ENCODE peak calls at places on chromosomes 6 and 20, in six cellular contexts. One of them, this sample, is unnamed.

GRCh38 chr6:147046131-147046530 is 158.1 kb upstream of the STXBP5 start:
- DNase-seq in ascending aorta: no peak
- DNase-seq in neural crest cell: no peak
- DNase-seq in activated CD4-positive, CD25-positive, alpha-beta regulatory T cell treated with anti-CD3 and anti-CD28 coated beads, Interleukin-2, amount 50 U/mL, for 72 hours: no peak
- DNase-seq in CD8-positive, alpha-beta memory T cell: no peak
- DNase-seq in CD4-positive, CD25-positive, alpha-beta regulatory T cell: no peak
- DNase-seq in this sample: no peak

GRCh38 chr6:57305754-57306153 is 11.7 kb upstream of the PRIM2 start:
- DNase-seq in CD4-positive, CD25-positive, alpha-beta regulatory T cell: no peak
- DNase-seq in ascending aorta: no peak
- DNase-seq in CD8-positive, alpha-beta memory T cell: no peak
- DNase-seq in activated CD4-positive, CD25-positive, alpha-beta regulatory T cell treated with anti-CD3 and anti-CD28 coated beads, Interleukin-2, amount 50 U/mL, for 72 hours: no peak
- DNase-seq in neural crest cell: no peak
- DNase-seq in this sample: no peak

GRCh38 chr6:51513891-51514290 is 573.5 kb downstream of the PKHD1 start:
- DNase-seq in CD4-positive, CD25-positive, alpha-beta regulatory T cell: no peak
- DNase-seq in CD8-positive, alpha-beta memory T cell: no peak
- DNase-seq in neural crest cell: no peak
- DNase-seq in activated CD4-positive, CD25-positive, alpha-beta regulatory T cell treated with anti-CD3 and anti-CD28 coated beads, Interleukin-2, amount 50 U/mL, for 72 hours: no peak
- DNase-seq in ascending aorta: no peak
- DNase-seq in this sample: no peak

GRCh38 chr20:17969276-17969883 is 562 bp downstream of the MGME1 start:
- DNase-seq in CD4-positive, CD25-positive, alpha-beta regulatory T cell: peak; percentile 67
- DNase-seq in activated CD4-positive, CD25-positive, alpha-beta regulatory T cell treated with anti-CD3 and anti-CD28 coated beads, Interleukin-2, amount 50 U/mL, for 72 hours: no peak
- DNase-seq in CD8-positive, alpha-beta memory T cell: peak; percentile 50
- DNase-seq in neural crest cell: no peak
- DNase-seq in ascending aorta: no peak
- DNase-seq in this sample: peak; percentile 60

GRCh38 chr6:161444464-161444863 is 170.6 kb upstream of the AGPAT4 start:
- DNase-seq in neural crest cell: peak; percentile 21
- DNase-seq in activated CD4-positive, CD25-positive, alpha-beta regulatory T cell treated with anti-CD3 and anti-CD28 coated beads, Interleukin-2, amount 50 U/mL, for 72 hours: no peak
- DNase-seq in CD8-positive, alpha-beta memory T cell: no peak
- DNase-seq in CD4-positive, CD25-positive, alpha-beta regulatory T cell: peak; percentile 25
- DNase-seq in ascending aorta: no peak
- DNase-seq in this sample: peak; percentile 11

GRCh38 chr20:1987826-1988225 is 6.0 kb downstream of the PDYN start:
- DNase-seq in ascending aorta: no peak
- DNase-seq in CD4-positive, CD25-positive, alpha-beta regulatory T cell: no peak
- DNase-seq in CD8-positive, alpha-beta memory T cell: no peak
- DNase-seq in activated CD4-positive, CD25-positive, alpha-beta regulatory T cell treated with anti-CD3 and anti-CD28 coated beads, Interleukin-2, amount 50 U/mL, for 72 hours: no peak
- DNase-seq in neural crest cell: no peak
- DNase-seq in this sample: peak; percentile 39

GRCh38 chr20:32462900-32463641 is 104.9 kb downstream of the ASXL1 start:
- DNase-seq in activated CD4-positive, CD25-positive, alpha-beta regulatory T cell treated with anti-CD3 and anti-CD28 coated beads, Interleukin-2, amount 50 U/mL, for 72 hours: no peak
- DNase-seq in ascending aorta: no peak
- DNase-seq in CD4-positive, CD25-positive, alpha-beta regulatory T cell: no peak
- DNase-seq in neural crest cell: no peak
- DNase-seq in CD8-positive, alpha-beta memory T cell: no peak
- DNase-seq in this sample: no peak

GRCh38 chr6:50030777-50031562 is 9.2 kb upstream of the DEFB110 start:
- DNase-seq in CD4-positive, CD25-positive, alpha-beta regulatory T cell: no peak
- DNase-seq in activated CD4-positive, CD25-positive, alpha-beta regulatory T cell treated with anti-CD3 and anti-CD28 coated beads, Interleukin-2, amount 50 U/mL, for 72 hours: no peak
- DNase-seq in CD8-positive, alpha-beta memory T cell: no peak
- DNase-seq in neural crest cell: peak; percentile 29
- DNase-seq in ascending aorta: no peak
- DNase-seq in this sample: no peak

GRCh38 chr20:59258103-59258705 is 42.2 kb upstream of the EDN3 start:
- DNase-seq in ascending aorta: no peak
- DNase-seq in CD4-positive, CD25-positive, alpha-beta regulatory T cell: peak; percentile 62
- DNase-seq in activated CD4-positive, CD25-positive, alpha-beta regulatory T cell treated with anti-CD3 and anti-CD28 coated beads, Interleukin-2, amount 50 U/mL, for 72 hours: no peak
- DNase-seq in neural crest cell: no peak
- DNase-seq in CD8-positive, alpha-beta memory T cell: no peak
- DNase-seq in this sample: no peak

GRCh38 chr6:81750201-81750600 is 2.3 kb downstream of the TENT5A start:
- DNase-seq in ascending aorta: no peak
- DNase-seq in activated CD4-positive, CD25-positive, alpha-beta regulatory T cell treated with anti-CD3 and anti-CD28 coated beads, Interleukin-2, amount 50 U/mL, for 72 hours: no peak
- DNase-seq in CD4-positive, CD25-positive, alpha-beta regulatory T cell: no peak
- DNase-seq in CD8-positive, alpha-beta memory T cell: no peak
- DNase-seq in neural crest cell: no peak
- DNase-seq in this sample: no peak

GRCh38 chr6:11806561-11807317 is 28.1 kb upstream of the ADTRP start:
- DNase-seq in ascending aorta: no peak
- DNase-seq in CD4-positive, CD25-positive, alpha-beta regulatory T cell: peak; percentile 46
- DNase-seq in CD8-positive, alpha-beta memory T cell: no peak
- DNase-seq in activated CD4-positive, CD25-positive, alpha-beta regulatory T cell treated with anti-CD3 and anti-CD28 coated beads, Interleukin-2, amount 50 U/mL, for 72 hours: no peak
- DNase-seq in neural crest cell: no peak
- DNase-seq in this sample: no peak

GRCh38 chr6:18503588-18504231 is 116.6 kb downstream of the RNF144B start:
- DNase-seq in neural crest cell: peak; percentile 41
- DNase-seq in CD4-positive, CD25-positive, alpha-beta regulatory T cell: peak; percentile 44
- DNase-seq in CD8-positive, alpha-beta memory T cell: no peak
- DNase-seq in activated CD4-positive, CD25-positive, alpha-beta regulatory T cell treated with anti-CD3 and anti-CD28 coated beads, Interleukin-2, amount 50 U/mL, for 72 hours: no peak
- DNase-seq in ascending aorta: peak; percentile 78
- DNase-seq in this sample: peak; percentile 67

GRCh38 chr6:88365656-88366055 is 199.5 kb upstream of the CNR1 start:
- DNase-seq in activated CD4-positive, CD25-positive, alpha-beta regulatory T cell treated with anti-CD3 and anti-CD28 coated beads, Interleukin-2, amount 50 U/mL, for 72 hours: no peak
- DNase-seq in neural crest cell: no peak
- DNase-seq in CD4-positive, CD25-positive, alpha-beta regulatory T cell: no peak
- DNase-seq in ascending aorta: no peak
- DNase-seq in CD8-positive, alpha-beta memory T cell: no peak
- DNase-seq in this sample: no peak

GRCh38 chr20:24144371-24144770 is 155.8 kb upstream of the GGTLC1 start:
- DNase-seq in CD8-positive, alpha-beta memory T cell: no peak
- DNase-seq in CD4-positive, CD25-positive, alpha-beta regulatory T cell: no peak
- DNase-seq in ascending aorta: no peak
- DNase-seq in neural crest cell: no peak
- DNase-seq in activated CD4-positive, CD25-positive, alpha-beta regulatory T cell treated with anti-CD3 and anti-CD28 coated beads, Interleukin-2, amount 50 U/mL, for 72 hours: no peak
- DNase-seq in this sample: no peak

GRCh38 chr20:37734228-37734980 is 40.6 kb downstream of the CTNNBL1 start:
- DNase-seq in ascending aorta: no peak
- DNase-seq in neural crest cell: no peak
- DNase-seq in activated CD4-positive, CD25-positive, alpha-beta regulatory T cell treated with anti-CD3 and anti-CD28 coated beads, Interleukin-2, amount 50 U/mL, for 72 hours: no peak
- DNase-seq in CD4-positive, CD25-positive, alpha-beta regulatory T cell: no peak
- DNase-seq in CD8-positive, alpha-beta memory T cell: no peak
- DNase-seq in this sample: no peak

GRCh38 chr6:137216875-137217553 is 2.2 kb downstream of the IFNGR1 start:
- DNase-seq in neural crest cell: no peak
- DNase-seq in CD4-positive, CD25-positive, alpha-beta regulatory T cell: no peak
- DNase-seq in activated CD4-positive, CD25-positive, alpha-beta regulatory T cell treated with anti-CD3 and anti-CD28 coated beads, Interleukin-2, amount 50 U/mL, for 72 hours: no peak
- DNase-seq in CD8-positive, alpha-beta memory T cell: no peak
- DNase-seq in ascending aorta: no peak
- DNase-seq in this sample: no peak

GRCh38 chr6:110041149-110041548 is 63.0 kb downstream of the GPR6 start:
- DNase-seq in CD4-positive, CD25-positive, alpha-beta regulatory T cell: no peak
- DNase-seq in CD8-positive, alpha-beta memory T cell: no peak
- DNase-seq in ascending aorta: no peak
- DNase-seq in neural crest cell: no peak
- DNase-seq in activated CD4-positive, CD25-positive, alpha-beta regulatory T cell treated with anti-CD3 and anti-CD28 coated beads, Interleukin-2, amount 50 U/mL, for 72 hours: no peak
- DNase-seq in this sample: no peak

GRCh38 chr6:968791-969190 is 275.9 kb upstream of the EXOC2 start:
- DNase-seq in CD8-positive, alpha-beta memory T cell: no peak
- DNase-seq in activated CD4-positive, CD25-positive, alpha-beta regulatory T cell treated with anti-CD3 and anti-CD28 coated beads, Interleukin-2, amount 50 U/mL, for 72 hours: no peak
- DNase-seq in ascending aorta: no peak
- DNase-seq in CD4-positive, CD25-positive, alpha-beta regulatory T cell: no peak
- DNase-seq in neural crest cell: no peak
- DNase-seq in this sample: no peak

GRCh38 chr6:159106627-159107241 is 61.9 kb upstream of the TAGAP start:
- DNase-seq in CD4-positive, CD25-positive, alpha-beta regulatory T cell: peak; percentile 97
- DNase-seq in CD8-positive, alpha-beta memory T cell: peak; percentile 75
- DNase-seq in ascending aorta: no peak
- DNase-seq in neural crest cell: peak; percentile 21
- DNase-seq in activated CD4-positive, CD25-positive, alpha-beta regulatory T cell treated with anti-CD3 and anti-CD28 coated beads, Interleukin-2, amount 50 U/mL, for 72 hours: peak; percentile 92
- DNase-seq in this sample: peak; percentile 6

GRCh38 chr20:44370639-44371218 is 15.2 kb downstream of the HNF4A start:
- DNase-seq in activated CD4-positive, CD25-positive, alpha-beta regulatory T cell treated with anti-CD3 and anti-CD28 coated beads, Interleukin-2, amount 50 U/mL, for 72 hours: no peak
- DNase-seq in CD8-positive, alpha-beta memory T cell: no peak
- DNase-seq in ascending aorta: no peak
- DNase-seq in CD4-positive, CD25-positive, alpha-beta regulatory T cell: no peak
- DNase-seq in neural crest cell: no peak
- DNase-seq in this sample: no peak

GRCh38 chr20:840858-841567 is 7.5 kb downstream of the FAM110A start:
- DNase-seq in CD8-positive, alpha-beta memory T cell: no peak
- DNase-seq in ascending aorta: no peak
- DNase-seq in neural crest cell: no peak
- DNase-seq in activated CD4-positive, CD25-positive, alpha-beta regulatory T cell treated with anti-CD3 and anti-CD28 coated beads, Interleukin-2, amount 50 U/mL, for 72 hours: peak; percentile 48
- DNase-seq in CD4-positive, CD25-positive, alpha-beta regulatory T cell: no peak
- DNase-seq in this sample: peak; percentile 29

GRCh38 chr6:164345856-164346496 is 931.5 kb downstream of the QKI start:
- DNase-seq in ascending aorta: no peak
- DNase-seq in activated CD4-positive, CD25-positive, alpha-beta regulatory T cell treated with anti-CD3 and anti-CD28 coated beads, Interleukin-2, amount 50 U/mL, for 72 hours: no peak
- DNase-seq in neural crest cell: no peak
- DNase-seq in CD8-positive, alpha-beta memory T cell: no peak
- DNase-seq in CD4-positive, CD25-positive, alpha-beta regulatory T cell: no peak
- DNase-seq in this sample: no peak

GRCh38 chr6:29679962-29680361 is 990 bp downstream of the ZFP57 start:
- DNase-seq in CD8-positive, alpha-beta memory T cell: no peak
- DNase-seq in activated CD4-positive, CD25-positive, alpha-beta regulatory T cell treated with anti-CD3 and anti-CD28 coated beads, Interleukin-2, amount 50 U/mL, for 72 hours: no peak
- DNase-seq in ascending aorta: no peak
- DNase-seq in neural crest cell: no peak
- DNase-seq in CD4-positive, CD25-positive, alpha-beta regulatory T cell: no peak
- DNase-seq in this sample: no peak

GRCh38 chr6:52139985-52140680 is 46.0 kb upstream of the IL17A start:
- DNase-seq in CD4-positive, CD25-positive, alpha-beta regulatory T cell: no peak
- DNase-seq in ascending aorta: no peak
- DNase-seq in CD8-positive, alpha-beta memory T cell: no peak
- DNase-seq in activated CD4-positive, CD25-positive, alpha-beta regulatory T cell treated with anti-CD3 and anti-CD28 coated beads, Interleukin-2, amount 50 U/mL, for 72 hours: no peak
- DNase-seq in neural crest cell: no peak
- DNase-seq in this sample: no peak

GRCh38 chr6:154848580-154848979 is 115.4 kb downstream of the SCAF8 start:
- DNase-seq in CD8-positive, alpha-beta memory T cell: no peak
- DNase-seq in ascending aorta: no peak
- DNase-seq in neural crest cell: no peak
- DNase-seq in activated CD4-positive, CD25-positive, alpha-beta regulatory T cell treated with anti-CD3 and anti-CD28 coated beads, Interleukin-2, amount 50 U/mL, for 72 hours: no peak
- DNase-seq in CD4-positive, CD25-positive, alpha-beta regulatory T cell: no peak
- DNase-seq in this sample: no peak

GRCh38 chr6:167679137-167679736 is 147.5 kb upstream of the AFDN start:
- DNase-seq in activated CD4-positive, CD25-positive, alpha-beta regulatory T cell treated with anti-CD3 and anti-CD28 coated beads, Interleukin-2, amount 50 U/mL, for 72 hours: no peak
- DNase-seq in neural crest cell: no peak
- DNase-seq in CD8-positive, alpha-beta memory T cell: no peak
- DNase-seq in CD4-positive, CD25-positive, alpha-beta regulatory T cell: no peak
- DNase-seq in ascending aorta: no peak
- DNase-seq in this sample: no peak

GRCh38 chr6:54981647-54982046 is 135.1 kb downstream of the FAM83B start:
- DNase-seq in ascending aorta: no peak
- DNase-seq in activated CD4-positive, CD25-positive, alpha-beta regulatory T cell treated with anti-CD3 and anti-CD28 coated beads, Interleukin-2, amount 50 U/mL, for 72 hours: no peak
- DNase-seq in neural crest cell: no peak
- DNase-seq in CD4-positive, CD25-positive, alpha-beta regulatory T cell: no peak
- DNase-seq in CD8-positive, alpha-beta memory T cell: no peak
- DNase-seq in this sample: peak; percentile 23

GRCh38 chr20:54063998-54064676 is 6.3 kb downstream of the BCAS1 start:
- DNase-seq in CD4-positive, CD25-positive, alpha-beta regulatory T cell: no peak
- DNase-seq in CD8-positive, alpha-beta memory T cell: peak; percentile 26
- DNase-seq in activated CD4-positive, CD25-positive, alpha-beta regulatory T cell treated with anti-CD3 and anti-CD28 coated beads, Interleukin-2, amount 50 U/mL, for 72 hours: no peak
- DNase-seq in neural crest cell: no peak
- DNase-seq in ascending aorta: no peak
- DNase-seq in this sample: no peak

GRCh38 chr6:14396826-14397517 is 279.4 kb downstream of the CD83 start:
- DNase-seq in ascending aorta: no peak
- DNase-seq in neural crest cell: no peak
- DNase-seq in CD4-positive, CD25-positive, alpha-beta regulatory T cell: peak; percentile 20
- DNase-seq in CD8-positive, alpha-beta memory T cell: no peak
- DNase-seq in activated CD4-positive, CD25-positive, alpha-beta regulatory T cell treated with anti-CD3 and anti-CD28 coated beads, Interleukin-2, amount 50 U/mL, for 72 hours: no peak
- DNase-seq in this sample: peak; percentile 59

GRCh38 chr6:135185483-135185882 is 4.4 kb downstream of the MYB start:
- DNase-seq in activated CD4-positive, CD25-positive, alpha-beta regulatory T cell treated with anti-CD3 and anti-CD28 coated beads, Interleukin-2, amount 50 U/mL, for 72 hours: no peak
- DNase-seq in CD8-positive, alpha-beta memory T cell: no peak
- DNase-seq in neural crest cell: no peak
- DNase-seq in ascending aorta: no peak
- DNase-seq in CD4-positive, CD25-positive, alpha-beta regulatory T cell: no peak
- DNase-seq in this sample: no peak

GRCh38 chr20:56429496-56429895 is 17.4 kb downstream of the CASS4 start:
- DNase-seq in activated CD4-positive, CD25-positive, alpha-beta regulatory T cell treated with anti-CD3 and anti-CD28 coated beads, Interleukin-2, amount 50 U/mL, for 72 hours: peak; percentile 29
- DNase-seq in neural crest cell: no peak
- DNase-seq in CD8-positive, alpha-beta memory T cell: no peak
- DNase-seq in ascending aorta: no peak
- DNase-seq in CD4-positive, CD25-positive, alpha-beta regulatory T cell: no peak
- DNase-seq in this sample: peak; percentile 84

GRCh38 chr6:166611631-166612030 is 15.4 kb downstream of the RPS6KA2 start:
- DNase-seq in neural crest cell: no peak
- DNase-seq in CD8-positive, alpha-beta memory T cell: no peak
- DNase-seq in activated CD4-positive, CD25-positive, alpha-beta regulatory T cell treated with anti-CD3 and anti-CD28 coated beads, Interleukin-2, amount 50 U/mL, for 72 hours: no peak
- DNase-seq in CD4-positive, CD25-positive, alpha-beta regulatory T cell: no peak
- DNase-seq in ascending aorta: peak; percentile 25
- DNase-seq in this sample: peak; percentile 17

GRCh38 chr6:107361568-107362270 is 97.6 kb downstream of the PDSS2 start:
- DNase-seq in neural crest cell: no peak
- DNase-seq in ascending aorta: no peak
- DNase-seq in activated CD4-positive, CD25-positive, alpha-beta regulatory T cell treated with anti-CD3 and anti-CD28 coated beads, Interleukin-2, amount 50 U/mL, for 72 hours: no peak
- DNase-seq in CD8-positive, alpha-beta memory T cell: no peak
- DNase-seq in CD4-positive, CD25-positive, alpha-beta regulatory T cell: no peak
- DNase-seq in this sample: peak; percentile 83

GRCh38 chr6:129181001-129181400 is 298.1 kb downstream of the LAMA2 start:
- DNase-seq in CD4-positive, CD25-positive, alpha-beta regulatory T cell: no peak
- DNase-seq in neural crest cell: no peak
- DNase-seq in CD8-positive, alpha-beta memory T cell: no peak
- DNase-seq in ascending aorta: no peak
- DNase-seq in activated CD4-positive, CD25-positive, alpha-beta regulatory T cell treated with anti-CD3 and anti-CD28 coated beads, Interleukin-2, amount 50 U/mL, for 72 hours: no peak
- DNase-seq in this sample: no peak

GRCh38 chr6:6744551-6744950 is 156.0 kb downstream of the LY86 start:
- DNase-seq in CD4-positive, CD25-positive, alpha-beta regulatory T cell: no peak
- DNase-seq in CD8-positive, alpha-beta memory T cell: no peak
- DNase-seq in activated CD4-positive, CD25-positive, alpha-beta regulatory T cell treated with anti-CD3 and anti-CD28 coated beads, Interleukin-2, amount 50 U/mL, for 72 hours: no peak
- DNase-seq in neural crest cell: no peak
- DNase-seq in ascending aorta: no peak
- DNase-seq in this sample: no peak

GRCh38 chr6:27747637-27748036 is 164.6 kb downstream of the OR2B2 start:
- DNase-seq in activated CD4-positive, CD25-positive, alpha-beta regulatory T cell treated with anti-CD3 and anti-CD28 coated beads, Interleukin-2, amount 50 U/mL, for 72 hours: no peak
- DNase-seq in ascending aorta: no peak
- DNase-seq in CD8-positive, alpha-beta memory T cell: no peak
- DNase-seq in CD4-positive, CD25-positive, alpha-beta regulatory T cell: no peak
- DNase-seq in neural crest cell: no peak
- DNase-seq in this sample: no peak

GRCh38 chr6:84492246-84493135 is 265.0 kb upstream of the CEP162 start:
- DNase-seq in activated CD4-positive, CD25-positive, alpha-beta regulatory T cell treated with anti-CD3 and anti-CD28 coated beads, Interleukin-2, amount 50 U/mL, for 72 hours: no peak
- DNase-seq in neural crest cell: no peak
- DNase-seq in CD8-positive, alpha-beta memory T cell: no peak
- DNase-seq in ascending aorta: no peak
- DNase-seq in CD4-positive, CD25-positive, alpha-beta regulatory T cell: no peak
- DNase-seq in this sample: no peak

This sample was measured in foreskin fibroblast.